ENCODE peak calls at places on chromosomes 6 and 20, in seven cellular contexts. Z is stomach, F is HT-29, T is lower lobe of right lung, O is GM19239, X is caudate nucleus, C is right cardiac atrium. B is an unnamed sample.
A peak's percentile ranks its signal among the peaks of the same experiment; 100 is the strongest.

GRCh38 chr20:33693741-33694645 is 7.8 kb upstream of the E2F1 start:
- DNase-seq in Z (no peak), F (no peak), T (no peak), O (no peak), X (peak; percentile 61), C (peak; percentile 91), B (peak; percentile 72)

GRCh38 chr6:44660561-44661220 is 273.2 kb downstream of the CDC5L start:
- DNase-seq in Z (no peak), F (no peak), T (no peak), O (no peak), X (no peak), C (no peak), B (no peak)

GRCh38 chr6:149212202-149212601 is 105.3 kb upstream of the TAB2 start:
- DNase-seq in Z (no peak), F (no peak), T (no peak), O (no peak), X (no peak), C (no peak), B (no peak)

GRCh38 chr6:146803601-146804000 is 204.8 kb downstream of the ADGB start:
- DNase-seq in Z (no peak), F (no peak), T (no peak), O (no peak), X (no peak), C (peak; percentile 69), B (peak; percentile 48)

GRCh38 chr6:17354700-17355403 is 38.5 kb upstream of the CAP2 start:
- DNase-seq in Z (no peak), F (peak; percentile 33), T (no peak), O (no peak), X (no peak), C (no peak), B (no peak)

GRCh38 chr6:135475292-135475886 is 22.2 kb downstream of the AHI1 start:
- DNase-seq in Z (no peak), F (no peak), T (no peak), O (no peak), X (no peak), C (no peak), B (no peak)

GRCh38 chr6:6379573-6379972 is 59.1 kb upstream of the F13A1 start:
- DNase-seq in Z (no peak), F (no peak), T (no peak), O (no peak), X (no peak), C (no peak), B (no peak)

GRCh38 chr20:10093087-10093591 is 58.4 kb downstream of the ANKEF1 start:
- DNase-seq in Z (no peak), F (no peak), T (no peak), O (no peak), X (no peak), C (no peak), B (no peak)

GRCh38 chr6:20188630-20189075 is 23.6 kb downstream of the MBOAT1 start:
- DNase-seq in Z (no peak), F (no peak), T (no peak), O (no peak), X (no peak), C (no peak), B (no peak)

GRCh38 chr6:115016593-115016992 is 673.8 kb upstream of the HS3ST5 start:
- DNase-seq in Z (no peak), F (no peak), T (no peak), O (no peak), X (no peak), C (no peak), B (no peak)

GRCh38 chr6:34559651-34560365 is 3.7 kb upstream of the SPDEF start:
- DNase-seq in Z (no peak), F (no peak), T (no peak), O (no peak), X (no peak), C (no peak), B (no peak)

GRCh38 chr6:4649728-4650127 is 126.5 kb upstream of the CDYL start:
- DNase-seq in Z (no peak), F (no peak), T (no peak), O (no peak), X (no peak), C (no peak), B (no peak)

GRCh38 chr20:62824476-62825287 is 7.8 kb downstream of the COL9A3 start:
- DNase-seq in Z (peak; percentile 85), F (no peak), T (no peak), O (no peak), X (no peak), C (peak; percentile 65), B (no peak)

GRCh38 chr6:168133186-168133585 is 54.2 kb upstream of the FRMD1 start:
- DNase-seq in Z (no peak), F (no peak), T (no peak), O (no peak), X (no peak), C (peak; percentile 88), B (peak; percentile 65)

GRCh38 chr6:52160468-52161104 is 25.6 kb upstream of the IL17A start:
- DNase-seq in Z (no peak), F (no peak), T (no peak), O (no peak), X (no peak), C (no peak), B (no peak)

GRCh38 chr20:17571153-17571527 is 1.3 kb downstream of the DSTN start:
- DNase-seq in Z (no peak), F (peak; percentile 38), T (no peak), O (no peak), X (no peak), C (no peak), B (no peak)

GRCh38 chr20:51906049-51906448 is 103.7 kb upstream of the SALL4 start:
- DNase-seq in Z (no peak), F (no peak), T (no peak), O (no peak), X (no peak), C (no peak), B (no peak)

GRCh38 chr20:17372831-17373440 is 146.1 kb downstream of the PCSK2 start:
- DNase-seq in Z (no peak), F (no peak), T (no peak), O (no peak), X (no peak), C (no peak), B (no peak)

GRCh38 chr6:84037425-84038089 is 4.0 kb downstream of the MRAP2 start:
- DNase-seq in Z (no peak), F (no peak), T (no peak), O (no peak), X (no peak), C (peak; percentile 45), B (no peak)

GRCh38 chr20:33305591-33306057 is 22.6 kb downstream of the BPIFB1 start:
- DNase-seq in Z (no peak), F (no peak), T (no peak), O (no peak), X (no peak), C (no peak), B (no peak)

GRCh38 chr6:42165016-42165415 is 8.1 kb upstream of the GUCA1A start:
- DNase-seq in Z (no peak), F (no peak), T (no peak), O (no peak), X (no peak), C (no peak), B (no peak)

GRCh38 chr20:62088258-62089127 is 22.8 kb upstream of the TAF4 start:
- DNase-seq in Z (no peak), F (peak; percentile 72), T (no peak), O (no peak), X (no peak), C (no peak), B (no peak)

GRCh38 chr6:83867527-83868161 is 8.2 kb downstream of the CYB5R4 start:
- DNase-seq in Z (peak; percentile 36), F (no peak), T (peak; percentile 68), O (no peak), X (peak; percentile 11), C (no peak), B (peak; percentile 29)

GRCh38 chr6:167098825-167099225 is 24.1 kb upstream of the CCR6 start:
- DNase-seq in Z (no peak), F (no peak), T (no peak), O (no peak), X (no peak), C (no peak), B (no peak)

GRCh38 chr20:12928755-12929401 is 79.9 kb upstream of the SPTLC3 start:
- DNase-seq in Z (no peak), F (peak; percentile 9), T (no peak), O (no peak), X (no peak), C (no peak), B (no peak)

GRCh38 chr20:35912877-35913276 is 41.4 kb downstream of the SCAND1 start:
- DNase-seq in Z (no peak), F (no peak), T (no peak), O (no peak), X (no peak), C (no peak), B (no peak)

GRCh38 chr6:79277109-79277508 is 42.6 kb upstream of the HMGN3 start:
- DNase-seq in Z (no peak), F (no peak), T (no peak), O (no peak), X (no peak), C (no peak), B (no peak)

GRCh38 chr6:17700421-17701416 is 6.0 kb downstream of the NUP153 start:
- DNase-seq in Z (no peak), F (no peak), T (no peak), O (no peak), X (no peak), C (no peak), B (no peak)

GRCh38 chr6:83258517-83258916 is 65.4 kb downstream of the RWDD2A start:
- DNase-seq in Z (no peak), F (no peak), T (no peak), O (no peak), X (no peak), C (no peak), B (no peak)

B was measured in left ventricle myocardium superior.